ENCODE peak calls at places on chromosomes 12 and 14, in eight cellular contexts. P is astrocyte, N is fibroblast of lung, D is gastrocnemius medialis, Q is A549, H is right lobe of liver, J is psoas muscle, O is A673. C is an unnamed sample.

GRCh38 chr14:62439210-62439609 is 606.0 kb downstream of the KCNH5 start:
- DNase-seq in P (no peak), N (no peak), D (no peak), Q (no peak), H (no peak), J (no peak), O (no peak), C (no peak)

GRCh38 chr14:101402936-101403660 is 158.2 kb upstream of the DIO3 start:
- DNase-seq in P (no peak), N (peak; percentile 66), D (no peak), Q (no peak), H (no peak), J (no peak), O (no peak), C (peak; percentile 35)

GRCh38 chr12:99906786-99907185 is 78.0 kb downstream of the ANKS1B start:
- DNase-seq in P (no peak), N (no peak), D (no peak), Q (no peak), H (no peak), J (no peak), O (no peak), C (peak; percentile 68)

GRCh38 chr12:14930299-14930698 is 8.0 kb downstream of the ERP27 start:
- DNase-seq in P (peak; percentile 15), N (no peak), D (no peak), Q (no peak), H (no peak), J (no peak), O (no peak), C (peak; percentile 42)

GRCh38 chr12:3252416-3252815 is 175.2 kb downstream of the TSPAN9 start:
- DNase-seq in P (peak; percentile 10), N (peak; percentile 95), D (peak; percentile 95), Q (no peak), H (peak; percentile 92), J (peak; percentile 95), O (no peak), C (peak; percentile 66)

GRCh38 chr12:108571604-108572165 is 9.3 kb downstream of the ISCU start:
- DNase-seq in P (no peak), N (no peak), D (no peak), Q (no peak), H (peak; percentile 24), J (no peak), O (no peak), C (no peak)

GRCh38 chr12:56220611-56221232 is 1.0 kb downstream of the RNF41 start:
- DNase-seq in P (peak; percentile 50), N (peak; percentile 57), D (no peak), Q (no peak), H (no peak), J (no peak), O (no peak), C (peak; percentile 65)

GRCh38 chr14:69489495-69489894 is 5.0 kb downstream of the PLEKHD1 start:
- DNase-seq in P (no peak), N (no peak), D (no peak), Q (no peak), H (no peak), J (no peak), O (no peak), C (no peak)

GRCh38 chr12:75638792-75639191 is 127.4 kb upstream of the KRR1 start:
- DNase-seq in P (no peak), N (no peak), D (no peak), Q (no peak), H (no peak), J (no peak), O (no peak), C (no peak)

GRCh38 chr14:91047174-91047753 is 13.2 kb downstream of the RPS6KA5 start:
- DNase-seq in P (peak; percentile 7), N (no peak), D (no peak), Q (no peak), H (no peak), J (no peak), O (peak; percentile 29), C (no peak)

GRCh38 chr12:1281683-1282366 is 290.8 kb downstream of the ERC1 start:
- DNase-seq in P (peak; percentile 76), N (peak; percentile 85), D (no peak), Q (no peak), H (no peak), J (no peak), O (no peak), C (peak; percentile 90)

GRCh38 chr12:62722971-62723680 is 211.8 kb downstream of the PPM1H start:
- DNase-seq in P (no peak), N (peak; percentile 32), D (no peak), Q (no peak), H (no peak), J (no peak), O (no peak), C (no peak)

GRCh38 chr12:66132408-66132807 is 1.9 kb upstream of the LLPH start:
- DNase-seq in P (peak; percentile 82), N (peak; percentile 35), D (no peak), Q (peak; percentile 61), H (no peak), J (no peak), O (peak; percentile 38), C (peak; percentile 82)
- H3K4me3 ChIP-seq in P (no peak overlapping the region), N (no peak overlapping the region), D (no peak overlapping the region), Q (no peak overlapping the region), H (no peak overlapping the region), J (no peak overlapping the region), O (peak overlapping the region; percentile 88), C (no peak overlapping the region)

DNA sequence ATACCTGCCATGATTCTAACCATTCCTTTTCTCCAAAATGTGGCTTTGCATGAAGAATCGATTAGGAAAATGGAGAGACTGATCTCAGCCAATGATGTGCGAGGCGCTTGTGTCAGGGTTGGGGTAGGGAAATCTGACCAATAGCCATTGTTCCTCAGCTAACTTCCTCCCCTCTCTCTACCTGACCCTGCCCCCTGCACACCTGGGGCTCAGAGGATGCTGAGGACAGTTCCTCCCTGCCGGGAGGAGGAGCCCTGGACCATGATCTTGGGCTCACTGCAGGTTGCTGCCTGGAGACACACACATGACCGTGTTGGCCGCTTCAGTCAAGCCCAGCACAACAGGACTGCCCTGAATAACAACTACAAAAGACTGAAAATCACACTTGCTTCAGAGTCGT is 119.8 kb upstream of the SFSWAP start:
- DNase-seq in P (no peak), N (no peak), D (no peak), Q (no peak), H (no peak), J (no peak), O (no peak), C (no peak)
- TF ChIP-seq CTCF in P (no peak), N (no peak), D (no peak), Q (no peak), H (no peak), J (no peak), O (no peak), C (no peak)

DNA sequence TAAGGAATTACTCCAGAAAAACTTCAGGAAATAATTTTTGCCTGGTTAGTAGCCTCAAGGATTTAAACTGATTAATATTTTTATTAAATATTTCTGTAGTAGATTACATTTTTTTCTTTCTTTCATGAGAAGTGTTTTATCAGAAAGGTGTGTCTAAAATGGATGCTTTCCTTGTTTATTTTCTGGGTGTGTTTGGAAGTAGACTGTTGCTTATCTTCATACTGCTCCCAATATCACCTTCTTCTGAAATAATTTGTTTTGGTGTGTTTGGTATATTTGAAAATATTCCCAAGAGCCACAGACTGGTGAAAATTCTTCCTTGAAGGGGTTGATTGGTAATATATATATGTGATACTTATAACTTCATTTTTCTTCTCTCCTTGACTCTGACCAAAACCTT is 10.1 kb upstream of the REP15 start:
- DNase-seq in P (no peak), N (no peak), D (no peak), Q (no peak), H (no peak), J (no peak), O (no peak), C (no peak)
- H3K4me3 ChIP-seq in P (no peak overlapping the region), N (no peak overlapping the region), D (no peak overlapping the region), Q (no peak overlapping the region), H (no peak overlapping the region), J (no peak overlapping the region), O (no peak overlapping the region), C (no peak overlapping the region)

DNA sequence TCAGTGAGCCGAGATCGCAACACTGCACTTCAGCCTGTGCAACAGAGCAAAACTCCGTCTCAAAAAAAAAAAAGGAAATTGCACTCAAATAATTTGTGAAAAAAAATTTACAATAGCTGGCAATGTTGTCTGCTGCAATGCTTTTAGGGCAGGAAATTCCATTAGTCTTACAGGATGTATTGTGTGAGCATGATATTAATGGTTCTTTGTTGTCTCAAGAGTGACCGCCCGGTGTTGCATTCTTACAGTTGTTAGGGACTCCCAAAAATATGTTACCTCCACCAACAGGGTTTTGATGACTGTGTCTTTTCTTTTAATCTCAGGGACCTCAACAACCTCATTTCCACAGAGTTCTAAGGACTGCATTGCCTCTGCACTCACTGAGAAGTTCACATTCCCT is 44.8 kb downstream of the PZP start:
- DNase-seq in P (no peak), N (no peak), D (no peak), Q (no peak), H (no peak), J (no peak), O (peak; percentile 5), C (no peak)
- TF ChIP-seq CTCF in P (no peak), N (no peak), D (no peak), Q (no peak), H (no peak), J (no peak), O (no peak), C (no peak)